ENCODE peak calls at places on chromosome 21, in four cellular contexts. One of them, this sample, is unnamed.

GRCh38 chr21:44969965-44970755 is 30.3 kb downstream of the SLX9 start:
- DNase-seq in GM23248: peak; percentile 24
- DNase-seq in PC-9: no peak
- DNase-seq in ascending aorta: no peak
- DNase-seq in this sample: no peak

GRCh38 chr21:46517361-46517760 is 58.7 kb downstream of the DIP2A start:
- DNase-seq in ascending aorta: no peak
- DNase-seq in PC-9: no peak
- DNase-seq in GM23248: no peak
- DNase-seq in this sample: no peak

GRCh38 chr21:43866233-43866632 is 1.2 kb downstream of the AGPAT3 start:
- DNase-seq in PC-9: no peak
- DNase-seq in GM23248: peak; percentile 76
- DNase-seq in ascending aorta: no peak
- DNase-seq in this sample: no peak

GRCh38 chr21:34510148-34511142 is 1.6 kb downstream of the KCNE1 start:
- DNase-seq in ascending aorta: peak; percentile 39
- DNase-seq in PC-9: peak; percentile 57
- DNase-seq in GM23248: peak; percentile 79
- DNase-seq in this sample: peak; percentile 17

GRCh38 chr21:45015469-45015860 is 58.9 kb upstream of the ADARB1 start:
- DNase-seq in ascending aorta: peak; percentile 3
- DNase-seq in PC-9: no peak
- DNase-seq in GM23248: no peak
- DNase-seq in this sample: no peak

GRCh38 chr21:43755820-43756594 is 20.1 kb downstream of the CSTB start:
- DNase-seq in GM23248: no peak
- DNase-seq in PC-9: no peak
- DNase-seq in ascending aorta: no peak
- DNase-seq in this sample: no peak

GRCh38 chr21:44708866-44709425 is 2.4 kb downstream of the TSPEAR start:
- DNase-seq in ascending aorta: no peak
- DNase-seq in GM23248: no peak
- DNase-seq in PC-9: no peak
- DNase-seq in this sample: no peak

GRCh38 chr21:35933466-35933865 is 126.9 kb downstream of the SETD4 start:
- DNase-seq in GM23248: peak; percentile 94
- DNase-seq in PC-9: peak; percentile 26
- DNase-seq in ascending aorta: peak; percentile 34
- DNase-seq in this sample: peak; percentile 5

GRCh38 chr21:30719401-30719800 is 824 bp upstream of the KRTAP21-3 start:
- DNase-seq in GM23248: no peak
- DNase-seq in PC-9: no peak
- DNase-seq in ascending aorta: no peak
- DNase-seq in this sample: no peak

GRCh38 chr21:43937051-43937832 is 72.2 kb downstream of the AGPAT3 start:
- DNase-seq in GM23248: no peak
- DNase-seq in PC-9: no peak
- DNase-seq in ascending aorta: no peak
- DNase-seq in this sample: no peak

GRCh38 chr21:43940672-43941071 is 71.4 kb upstream of the TRAPPC10 start:
- DNase-seq in GM23248: no peak
- DNase-seq in ascending aorta: no peak
- DNase-seq in PC-9: no peak
- DNase-seq in this sample: no peak

GRCh38 chr21:36815284-36815683 is 116.4 kb downstream of the SIM2 start:
- DNase-seq in ascending aorta: no peak
- DNase-seq in PC-9: no peak
- DNase-seq in GM23248: no peak
- DNase-seq in this sample: no peak

GRCh38 chr21:29080454-29080930 is 7.0 kb upstream of the CCT8 start:
- DNase-seq in ascending aorta: no peak
- DNase-seq in PC-9: no peak
- DNase-seq in GM23248: no peak
- DNase-seq in this sample: no peak

GRCh38 chr21:44375686-44376320 is 22.4 kb downstream of the TRPM2 start:
- DNase-seq in PC-9: no peak
- DNase-seq in ascending aorta: no peak
- DNase-seq in GM23248: no peak
- DNase-seq in this sample: no peak

GRCh38 chr21:34201001-34201400 is 127.6 kb downstream of the MRPS6 start:
- DNase-seq in PC-9: no peak
- DNase-seq in GM23248: no peak
- DNase-seq in ascending aorta: no peak
- DNase-seq in this sample: no peak

GRCh38 chr21:31724552-31724951 is 7.4 kb downstream of the SCAF4 start:
- DNase-seq in GM23248: no peak
- DNase-seq in ascending aorta: no peak
- DNase-seq in PC-9: no peak
- DNase-seq in this sample: no peak

GRCh38 chr21:44327603-44327974 is 11.6 kb downstream of the CFAP410 start:
- DNase-seq in PC-9: no peak
- DNase-seq in ascending aorta: no peak
- DNase-seq in GM23248: no peak
- DNase-seq in this sample: no peak

GRCh38 chr21:45761703-45762102 is 118.2 kb downstream of the PCBP3 start:
- DNase-seq in ascending aorta: no peak
- DNase-seq in PC-9: no peak
- DNase-seq in GM23248: no peak
- DNase-seq in this sample: no peak

GRCh38 chr21:44010429-44010828 is 1.7 kb upstream of the TRAPPC10 start:
- DNase-seq in ascending aorta: no peak
- DNase-seq in PC-9: no peak
- DNase-seq in GM23248: no peak
- DNase-seq in this sample: no peak

GRCh38 chr21:33976082-33976979 is 60.7 kb upstream of the ATP5PO start:
- DNase-seq in GM23248: peak; percentile 94
- DNase-seq in PC-9: peak; percentile 18
- DNase-seq in ascending aorta: no peak
- DNase-seq in this sample: peak; percentile 95

GRCh38 chr21:35882791-35883240 is 177.5 kb downstream of the SETD4 start:
- DNase-seq in PC-9: no peak
- DNase-seq in ascending aorta: no peak
- DNase-seq in GM23248: peak; percentile 20
- DNase-seq in this sample: no peak

GRCh38 chr21:28018741-28019669 is 973.7 kb downstream of the LTN1 start:
- DNase-seq in GM23248: no peak
- DNase-seq in ascending aorta: no peak
- DNase-seq in PC-9: peak; percentile 24
- DNase-seq in this sample: no peak

GRCh38 chr21:46254208-46254975 is 25.8 kb upstream of the LSS start:
- DNase-seq in PC-9: no peak
- DNase-seq in ascending aorta: no peak
- DNase-seq in GM23248: no peak
- DNase-seq in this sample: no peak

GRCh38 chr21:29125199-29125598 is 5.2 kb upstream of the MAP3K7CL start:
- DNase-seq in GM23248: no peak
- DNase-seq in PC-9: no peak
- DNase-seq in ascending aorta: no peak
- DNase-seq in this sample: no peak

GRCh38 chr21:41435728-41436127 is 9.7 kb downstream of the MX1 start:
- DNase-seq in ascending aorta: no peak
- DNase-seq in PC-9: no peak
- DNase-seq in GM23248: no peak
- DNase-seq in this sample: no peak

GRCh38 chr21:21385404-21385803 is 387.2 kb downstream of the NCAM2 start:
- DNase-seq in GM23248: no peak
- DNase-seq in PC-9: no peak
- DNase-seq in ascending aorta: no peak
- DNase-seq in this sample: no peak
- H3K4me1 ChIP-seq in GM23248: no peaks in the 10 kb centered on the region
- H3K4me1 ChIP-seq in PC-9: no peaks in the 10 kb centered on the region
- H3K4me1 ChIP-seq in ascending aorta: no peaks in the 10 kb centered on the region
- H3K4me1 ChIP-seq in this sample: no peaks in the 10 kb centered on the region

DNA sequence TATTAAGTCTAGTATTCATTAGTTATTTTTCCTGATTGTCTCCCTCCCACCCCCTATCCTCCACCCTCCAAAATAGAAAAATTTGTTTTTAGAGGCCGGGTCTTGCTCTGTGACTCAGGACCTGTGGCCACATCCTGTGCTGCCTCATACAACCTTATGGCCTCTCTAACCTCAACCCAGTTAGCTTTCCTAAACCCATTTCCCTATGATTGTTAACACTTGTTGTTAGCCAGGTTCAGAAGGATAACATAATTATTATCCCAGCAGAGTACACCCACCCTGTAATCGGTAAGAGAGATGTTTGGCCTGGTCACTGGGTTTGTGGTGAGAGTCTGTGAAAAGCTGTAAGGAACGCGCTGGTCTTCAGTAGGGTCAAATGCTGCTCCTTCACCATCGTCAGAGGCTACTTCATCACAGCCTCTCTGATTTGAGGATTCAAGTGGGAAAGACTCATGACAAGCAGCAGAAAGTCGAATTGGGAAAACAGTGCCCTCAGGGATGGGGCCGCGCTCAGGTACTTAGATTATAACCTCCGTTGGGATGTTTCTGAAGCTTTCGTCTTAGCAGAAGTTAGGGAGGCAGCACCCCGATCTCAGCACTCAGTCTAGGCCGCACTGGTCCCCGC is 35.9 kb upstream of the HMGN1 start:
- DNase-seq in ascending aorta: no peak
- DNase-seq in PC-9: no peak
- DNase-seq in GM23248: peak; percentile 23
- DNase-seq in this sample: no peak
- H3K4me1 ChIP-seq in ascending aorta: peaks cover 4% of the 10 kb centered on the region
- H3K4me1 ChIP-seq in PC-9: peaks cover 11% of the 10 kb centered on the region
- H3K4me1 ChIP-seq in GM23248: peaks cover 18% of the 10 kb centered on the region
- H3K4me1 ChIP-seq in this sample: peaks cover 27% of the 10 kb centered on the region

GRCh38 chr21:38315155-38315554 is 58.4 kb downstream of the KCNJ15 start:
- DNase-seq in PC-9: no peak
- DNase-seq in ascending aorta: no peak
- DNase-seq in GM23248: no peak
- DNase-seq in this sample: no peak

GRCh38 chr21:38311091-38311490 is 54.3 kb downstream of the KCNJ15 start:
- DNase-seq in PC-9: no peak
- DNase-seq in ascending aorta: no peak
- DNase-seq in GM23248: no peak
- DNase-seq in this sample: no peak

GRCh38 chr21:38312822-38313221 is 56.0 kb downstream of the KCNJ15 start:
- DNase-seq in PC-9: no peak
- DNase-seq in GM23248: no peak
- DNase-seq in ascending aorta: no peak
- DNase-seq in this sample: no peak

GRCh38 chr21:38311765-38312164 is 55.0 kb downstream of the KCNJ15 start:
- DNase-seq in GM23248: peak; percentile 29
- DNase-seq in PC-9: no peak
- DNase-seq in ascending aorta: no peak
- DNase-seq in this sample: no peak

GRCh38 chr21:38314534-38314933 is 57.7 kb downstream of the KCNJ15 start:
- DNase-seq in ascending aorta: no peak
- DNase-seq in GM23248: no peak
- DNase-seq in PC-9: no peak
- DNase-seq in this sample: no peak
- H3K4me1 ChIP-seq in ascending aorta: no peaks in the 10 kb centered on the region
- H3K4me1 ChIP-seq in GM23248: peaks cover 23% of the 10 kb centered on the region
- H3K4me1 ChIP-seq in PC-9: no peaks in the 10 kb centered on the region
- H3K4me1 ChIP-seq in this sample: peaks cover 2% of the 10 kb centered on the region

GRCh38 chr21:42534361-42534900 is 20.8 kb downstream of the SLC37A1 start:
- DNase-seq in PC-9: no peak
- DNase-seq in GM23248: no peak
- DNase-seq in ascending aorta: peak; percentile 43
- DNase-seq in this sample: no peak
- H3K4me1 ChIP-seq in PC-9: no peaks in the 10 kb centered on the region
- H3K4me1 ChIP-seq in GM23248: no peaks in the 10 kb centered on the region
- H3K4me1 ChIP-seq in ascending aorta: no peaks in the 10 kb centered on the region
- H3K4me1 ChIP-seq in this sample: no peaks in the 10 kb centered on the region

This sample was measured in keratinocyte.